ENCODE peak calls at places on chromosomes 2 and 18, in seven cellular contexts. L is glutamatergic neuron, N is left ventricle myocardium inferior, R is dorsolateral prefrontal cortex, C is GM12865, Z is body of pancreas, P is H1. M is an unnamed sample.

GRCh38 chr2:230925879-230926765 is 1.1 kb upstream of the GPR55 start:
- DNase-seq in L (no peak), N (no peak), R (peak; percentile 20), C (peak; percentile 90), Z (no peak), P (no peak), M (no peak)

GRCh38 chr2:126887506-126887905 is 11.2 kb upstream of the TEX51 start:
- DNase-seq in L (no peak), N (no peak), R (no peak), C (no peak), Z (no peak), P (no peak), M (no peak)

GRCh38 chr2:100193334-100193733 is 50.9 kb upstream of the AFF3 start:
- DNase-seq in L (no peak), N (no peak), R (no peak), C (no peak), Z (no peak), P (no peak), M (no peak)

GRCh38 chr2:212078103-212078502 is 460.5 kb downstream of the ERBB4 start:
- DNase-seq in L (no peak), N (no peak), R (no peak), C (peak; percentile 17), Z (no peak), P (no peak), M (no peak)

GRCh38 chr2:37630298-37630697 is 41.1 kb downstream of the CDC42EP3 start:
- DNase-seq in L (no peak), N (no peak), R (no peak), C (no peak), Z (no peak), P (no peak), M (no peak)

GRCh38 chr2:192267484-192267883 is 72.8 kb upstream of the TMEFF2 start:
- DNase-seq in L (no peak), N (no peak), R (no peak), C (no peak), Z (no peak), P (no peak), M (peak; percentile 75)

GRCh38 chr2:70686577-70687460 is 81.2 kb downstream of the ADD2 start:
- DNase-seq in L (peak; percentile 81), N (peak; percentile 20), R (peak; percentile 40), C (peak; percentile 41), Z (no peak), P (peak; percentile 51), M (peak; percentile 81)

GRCh38 chr2:67650292-67651133 is 253.4 kb downstream of the ETAA1 start:
- DNase-seq in L (peak; percentile 50), N (peak; percentile 82), R (peak; percentile 49), C (peak; percentile 21), Z (peak; percentile 88), P (peak; percentile 38), M (peak; percentile 88)

GRCh38 chr18:69684789-69685188 is 262.9 kb downstream of the CD226 start:
- DNase-seq in L (no peak), N (no peak), R (no peak), C (no peak), Z (no peak), P (no peak), M (no peak)

GRCh38 chr2:95273911-95274290 is 348 bp upstream of the PROM2 start:
- DNase-seq in L (peak; percentile 9), N (no peak), R (peak; percentile 15), C (no peak), Z (no peak), P (no peak), M (no peak)

GRCh38 chr18:49251451-49251850 is 209.0 kb downstream of the DYM start:
- DNase-seq in L (no peak), N (no peak), R (no peak), C (no peak), Z (no peak), P (no peak), M (no peak)

GRCh38 chr18:49247786-49248185 is 212.7 kb downstream of the DYM start:
- DNase-seq in L (no peak), N (no peak), R (no peak), C (no peak), Z (no peak), P (no peak), M (peak; percentile 14)

GRCh38 chr18:49249523-49249922 is 210.9 kb downstream of the DYM start:
- DNase-seq in L (no peak), N (no peak), R (no peak), C (no peak), Z (no peak), P (no peak), M (peak; percentile 81)

DNA sequence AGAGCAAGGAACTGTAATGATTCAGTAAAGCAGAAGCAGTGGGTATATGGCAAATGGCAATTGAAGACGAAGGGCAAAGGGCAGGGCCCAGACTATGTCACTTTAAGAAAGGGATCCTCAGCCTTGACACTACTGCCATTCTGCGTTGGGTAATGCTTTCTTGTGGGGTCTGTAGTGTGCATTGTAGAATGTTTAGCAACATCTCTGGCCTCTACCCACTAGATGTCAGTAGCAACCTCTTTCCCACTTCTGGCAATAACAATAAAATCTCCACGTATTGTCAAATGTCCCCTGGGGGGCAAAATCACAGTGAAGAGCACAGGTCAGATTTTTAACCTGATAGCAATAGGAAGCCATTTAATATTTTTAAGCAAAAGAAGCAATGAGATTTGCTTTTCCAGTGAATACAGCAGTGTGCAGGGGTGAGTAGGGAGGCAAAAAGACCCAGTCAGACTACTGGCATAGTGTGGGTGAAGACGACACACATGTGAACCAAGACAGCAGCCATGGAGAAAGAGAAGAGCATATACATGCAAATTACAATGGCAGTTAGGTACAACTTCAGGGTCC is 209.5 kb downstream of the DYM start:
- DNase-seq in L (no peak), N (no peak), R (no peak), C (peak; percentile 18), Z (no peak), P (no peak), M (peak; percentile 14)
- TF ChIP-seq CTCF in L (no peak), N (peak; percentile 44), R (peak; percentile 53), C (peak; percentile 27), Z (no peak), P (peak; percentile 62), M (peak; percentile 41)

GRCh38 chr2:160353813-160354212 is 139.8 kb downstream of the RBMS1 start:
- DNase-seq in L (no peak), N (no peak), R (no peak), C (no peak), Z (no peak), P (no peak), M (no peak)

GRCh38 chr2:160351978-160352377 is 141.6 kb downstream of the RBMS1 start:
- DNase-seq in L (no peak), N (no peak), R (no peak), C (no peak), Z (no peak), P (no peak), M (peak; percentile 81)

GRCh38 chr2:160352492-160352891 is 141.1 kb downstream of the RBMS1 start:
- DNase-seq in L (no peak), N (no peak), R (no peak), C (no peak), Z (no peak), P (no peak), M (peak; percentile 97)

GRCh38 chr2:160354677-160355076 is 138.9 kb downstream of the RBMS1 start:
- DNase-seq in L (no peak), N (no peak), R (no peak), C (no peak), Z (no peak), P (no peak), M (no peak)

DNA sequence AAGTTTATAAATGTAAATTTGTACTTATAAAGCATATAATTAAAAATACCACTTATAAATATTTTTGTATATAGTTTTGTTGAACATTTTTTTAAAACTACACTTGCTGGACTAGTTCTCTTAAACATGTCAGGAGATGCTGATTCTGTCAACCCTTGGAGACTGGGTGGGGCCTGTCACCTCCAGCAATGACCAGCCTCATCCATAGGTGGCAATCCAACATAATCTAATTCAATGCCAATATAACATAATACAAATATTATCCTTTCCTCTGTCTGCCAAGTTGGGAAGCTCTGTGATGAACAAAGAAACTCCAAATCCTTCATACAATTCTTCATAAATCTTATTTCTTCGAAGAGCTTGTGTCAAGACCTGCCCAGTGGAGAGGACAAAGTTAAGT is 140.4 kb downstream of the RBMS1 start:
- DNase-seq in L (no peak), N (no peak), R (no peak), C (peak; percentile 14), Z (no peak), P (no peak), M (peak; percentile 54)
- TF ChIP-seq CTCF in L (no peak), N (peak; percentile 29), R (no peak), C (peak; percentile 31), Z (no peak), P (peak; percentile 15), M (peak; percentile 40)

DNA sequence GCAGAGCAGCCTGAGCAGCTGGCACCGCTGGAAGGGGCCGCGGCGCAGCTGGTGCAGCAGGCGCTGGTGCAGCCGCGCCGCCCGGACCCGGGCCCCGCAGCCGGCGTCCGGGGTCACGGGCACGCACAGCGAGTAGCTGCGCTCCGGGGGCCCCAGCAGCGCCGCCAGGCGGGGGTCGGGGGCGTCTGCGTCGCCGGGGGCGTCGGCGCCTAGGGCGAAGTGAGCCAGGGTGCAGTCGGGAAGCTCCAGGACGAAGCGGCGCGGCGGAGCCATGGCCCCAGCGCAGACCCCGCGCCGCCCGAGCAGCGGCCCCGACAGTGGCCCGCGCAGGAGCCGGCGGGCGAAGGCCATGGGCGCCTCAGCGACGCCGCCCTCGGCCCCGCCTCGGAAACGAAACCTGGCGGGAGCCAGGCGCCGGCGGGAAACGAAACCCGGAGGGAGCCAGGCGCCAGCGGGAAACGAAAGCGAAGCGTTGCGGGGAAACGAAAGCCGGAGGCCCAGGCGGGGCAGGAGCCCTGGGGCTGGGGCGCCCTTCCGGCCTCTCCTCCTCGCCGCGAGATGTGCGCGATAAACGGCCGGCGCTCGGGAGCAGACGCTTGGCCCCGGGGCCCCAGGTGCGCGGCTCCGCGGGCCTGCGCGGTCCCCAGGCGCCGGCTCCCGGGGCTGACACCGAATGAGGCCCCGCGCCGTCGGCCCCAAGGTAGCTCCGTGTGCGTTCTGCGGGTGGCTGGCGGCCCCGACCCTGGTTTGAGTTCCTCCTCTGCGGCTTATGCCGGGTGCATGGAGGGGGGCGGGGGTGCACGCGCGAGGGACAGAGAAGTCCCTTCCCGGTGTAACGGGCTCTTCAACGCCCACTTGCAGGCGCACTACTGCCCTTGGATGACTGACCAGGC is at the start of gene CMPK2:
- DNase-seq in L (peak; percentile 67), N (peak; percentile 75), R (no peak), C (peak; percentile 85), Z (peak; percentile 76), P (no peak), M (peak; percentile 36)
- TF ChIP-seq CTCF in L (peak; percentile 41), N (peak; percentile 36), R (no peak), C (peak; percentile 15), Z (no peak), P (no peak), M (no peak)

DNA sequence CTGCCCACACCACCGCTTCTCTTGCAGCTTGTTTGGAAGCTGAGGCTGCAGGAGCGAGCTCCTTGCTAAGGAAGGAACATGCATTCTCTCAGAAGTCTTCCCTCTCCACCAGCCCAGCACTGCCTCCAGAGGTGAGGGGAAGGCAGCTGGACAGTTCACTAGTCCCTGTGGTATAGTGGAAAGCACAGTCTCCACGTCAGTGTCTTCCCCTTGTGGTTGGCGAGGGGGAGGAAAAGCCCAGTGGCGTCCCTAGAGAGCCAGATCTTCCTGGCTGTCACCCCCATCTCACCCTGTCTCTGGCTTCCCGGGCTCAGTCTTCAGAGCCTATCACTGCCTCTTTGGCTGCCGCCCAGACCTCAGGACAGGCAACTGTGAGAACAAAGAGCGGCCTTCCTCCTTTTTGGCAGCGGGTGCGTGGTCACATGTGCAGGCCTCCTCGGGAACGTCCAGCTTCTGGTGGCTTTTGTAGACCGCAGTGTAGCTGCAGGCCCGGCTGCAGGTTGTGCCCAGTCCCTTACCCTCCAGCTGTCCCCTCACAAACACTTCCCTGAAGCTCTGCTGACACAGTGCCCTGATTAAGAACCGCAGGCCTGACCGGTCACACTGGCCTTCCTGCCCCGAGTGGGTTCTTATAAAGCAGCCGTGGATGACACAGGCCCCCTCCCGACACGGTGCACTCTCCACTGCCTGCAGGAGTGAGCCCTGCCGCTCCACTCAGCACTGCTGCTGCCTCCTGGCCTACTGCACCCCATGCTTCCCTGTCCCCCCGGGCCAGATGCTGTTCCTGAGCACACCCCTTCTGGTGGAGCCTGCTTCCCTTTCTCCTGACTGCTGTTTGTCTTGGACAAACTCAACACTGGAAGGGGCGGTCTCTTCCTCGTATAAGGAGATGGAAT is 90.9 kb downstream of the RNF144A start:
- DNase-seq in L (no peak), N (peak; percentile 94), R (peak; percentile 92), C (no peak), Z (peak; percentile 91), P (no peak), M (peak; percentile 92)
- TF ChIP-seq CTCF in L (no peak), N (peak; percentile 66), R (peak; percentile 20), C (no peak), Z (peak; percentile 27), P (peak; percentile 11), M (no peak)

M was measured in MCF 10A.